ENCODE peak calls at places on chromosomes 12 and 14, in seven cellular contexts. L, V, I, E, H, P and R are unnamed samples.

GRCh38 chr12:112381421-112381897 is 772 bp downstream of the HECTD4 start:
- DNase-seq in L (no peak), V (peak; percentile 62), I (peak; percentile 24), E (peak; percentile 21), H (no peak), P (peak; percentile 23), R (no peak)

GRCh38 chr14:99602788-99603415 is 1.1 kb downstream of the CCDC85C start:
- DNase-seq in L (no peak), V (peak; percentile 50), I (no peak), E (no peak), H (no peak), P (no peak), R (no peak)

GRCh38 chr12:94074216-94074969 is 74.0 kb upstream of the PLXNC1 start:
- DNase-seq in L (no peak), V (no peak), I (no peak), E (no peak), H (no peak), P (peak; percentile 72), R (peak; percentile 4)

GRCh38 chr12:32377344-32378000 is 21.9 kb upstream of the FGD4 start:
- DNase-seq in L (no peak), V (no peak), I (no peak), E (no peak), H (no peak), P (no peak), R (no peak)

GRCh38 chr12:128969480-128970055 is 116.3 kb downstream of the GLT1D1 start:
- DNase-seq in L (no peak), V (peak; percentile 88), I (no peak), E (no peak), H (no peak), P (no peak), R (peak; percentile 67)

GRCh38 chr12:46524778-46525177 is 152.2 kb upstream of the SLC38A2 start:
- DNase-seq in L (no peak), V (no peak), I (no peak), E (no peak), H (no peak), P (peak; percentile 96), R (no peak)

GRCh38 chr14:20347747-20348146 is 4.3 kb downstream of the PARP2 start:
- DNase-seq in L (no peak), V (no peak), I (no peak), E (no peak), H (no peak), P (no peak), R (no peak)

GRCh38 chr12:89040146-89040964 is 311.9 kb downstream of the DUSP6 start:
- DNase-seq in L (no peak), V (no peak), I (peak; percentile 27), E (peak; percentile 46), H (peak; percentile 53), P (no peak), R (no peak)

GRCh38 chr14:35878272-35879140 is 52.4 kb downstream of the BRMS1L start:
- DNase-seq in L (peak; percentile 50), V (no peak), I (no peak), E (no peak), H (no peak), P (peak; percentile 41), R (no peak)

GRCh38 chr12:5166976-5167375 is 123.3 kb downstream of the KCNA5 start:
- DNase-seq in L (no peak), V (no peak), I (no peak), E (no peak), H (no peak), P (no peak), R (no peak)

GRCh38 chr12:126347421-126347820 is 1282.2 kb downstream of the AACS start:
- DNase-seq in L (no peak), V (peak; percentile 28), I (no peak), E (no peak), H (no peak), P (no peak), R (no peak)

GRCh38 chr12:105464426-105464825 is 133.9 kb downstream of the C12orf75 start:
- DNase-seq in L (no peak), V (no peak), I (no peak), E (no peak), H (no peak), P (no peak), R (no peak)

GRCh38 chr12:15928870-15929571 is 17.9 kb downstream of the DERA start:
- DNase-seq in L (no peak), V (peak; percentile 62), I (no peak), E (no peak), H (no peak), P (no peak), R (no peak)

GRCh38 chr14:31294736-31295398 is 87.3 kb upstream of the HECTD1 start:
- DNase-seq in L (no peak), V (no peak), I (no peak), E (no peak), H (no peak), P (no peak), R (no peak)

GRCh38 chr14:29039171-29039570 is 272.6 kb downstream of the FOXG1 start:
- DNase-seq in L (no peak), V (no peak), I (no peak), E (no peak), H (no peak), P (no peak), R (no peak)

GRCh38 chr14:81402123-81402495 is 2.0 kb upstream of the STON2 start:
- DNase-seq in L (peak; percentile 42), V (no peak), I (no peak), E (no peak), H (no peak), P (no peak), R (no peak)

DNA sequence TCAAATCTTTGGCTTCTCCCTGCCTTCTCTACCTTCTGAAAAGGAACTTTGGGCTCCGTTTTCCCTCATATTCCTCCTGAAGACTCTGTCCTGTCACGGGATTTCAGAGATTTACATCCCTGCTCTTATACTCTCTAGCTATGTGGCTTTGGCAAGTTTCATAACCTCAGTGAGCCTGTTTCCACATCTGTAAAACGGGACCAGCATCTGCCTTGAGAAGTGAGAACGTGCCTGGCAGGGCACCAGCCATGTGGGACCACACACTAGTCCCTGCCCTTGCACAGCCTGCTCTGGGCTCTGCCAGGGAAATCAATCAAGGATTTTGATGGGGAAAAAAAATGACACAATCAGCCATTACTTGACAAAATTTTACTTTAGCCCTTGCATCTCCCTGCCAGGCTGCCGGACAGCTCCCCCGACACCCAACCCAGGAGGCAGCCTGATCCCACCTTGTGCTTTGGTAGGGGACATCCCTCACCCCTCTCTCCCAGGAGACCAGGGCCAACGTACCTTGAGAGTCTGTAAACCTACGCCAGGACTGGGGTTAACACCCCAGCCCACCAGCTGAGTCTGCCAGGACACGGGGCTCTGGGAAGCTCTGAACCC is 8.5 kb downstream of the PHETA1 start:
- DNase-seq in L (no peak), V (no peak), I (no peak), E (no peak), H (no peak), P (no peak), R (no peak)
- H3K27ac ChIP-seq in L (no peak overlapping the region), V (no peak overlapping the region), I (no peak overlapping the region), E (no peak overlapping the region), H (no peak overlapping the region), P (no peak overlapping the region), R (no peak overlapping the region)

GRCh38 chr14:21510735-21511657 is at the start of gene METTL3:
- DNase-seq in L (peak; percentile 96), V (peak; percentile 97), I (peak; percentile 88), E (peak; percentile 91), H (peak; percentile 92), P (peak; percentile 98), R (peak; percentile 98)

GRCh38 chr14:21514341-21514740 is 3.2 kb upstream of the METTL3 start:
- DNase-seq in L (no peak), V (no peak), I (no peak), E (no peak), H (no peak), P (no peak), R (no peak)

GRCh38 chr14:21506557-21506956 is 4.6 kb downstream of the METTL3 start:
- DNase-seq in L (no peak), V (no peak), I (no peak), E (no peak), H (no peak), P (no peak), R (no peak)

GRCh38 chr14:21505009-21505553 is 6.1 kb downstream of the METTL3 start:
- DNase-seq in L (no peak), V (no peak), I (no peak), E (no peak), H (no peak), P (no peak), R (no peak)

GRCh38 chr14:21509432-21510143 is 1.6 kb downstream of the METTL3 start:
- DNase-seq in L (no peak), V (no peak), I (no peak), E (no peak), H (no peak), P (no peak), R (no peak)
- H3K27ac ChIP-seq in L (no peak overlapping the region), V (no peak overlapping the region), I (no peak overlapping the region), E (no peak overlapping the region), H (peak overlapping the region; percentile 88), P (no peak overlapping the region), R (no peak overlapping the region)

DNA sequence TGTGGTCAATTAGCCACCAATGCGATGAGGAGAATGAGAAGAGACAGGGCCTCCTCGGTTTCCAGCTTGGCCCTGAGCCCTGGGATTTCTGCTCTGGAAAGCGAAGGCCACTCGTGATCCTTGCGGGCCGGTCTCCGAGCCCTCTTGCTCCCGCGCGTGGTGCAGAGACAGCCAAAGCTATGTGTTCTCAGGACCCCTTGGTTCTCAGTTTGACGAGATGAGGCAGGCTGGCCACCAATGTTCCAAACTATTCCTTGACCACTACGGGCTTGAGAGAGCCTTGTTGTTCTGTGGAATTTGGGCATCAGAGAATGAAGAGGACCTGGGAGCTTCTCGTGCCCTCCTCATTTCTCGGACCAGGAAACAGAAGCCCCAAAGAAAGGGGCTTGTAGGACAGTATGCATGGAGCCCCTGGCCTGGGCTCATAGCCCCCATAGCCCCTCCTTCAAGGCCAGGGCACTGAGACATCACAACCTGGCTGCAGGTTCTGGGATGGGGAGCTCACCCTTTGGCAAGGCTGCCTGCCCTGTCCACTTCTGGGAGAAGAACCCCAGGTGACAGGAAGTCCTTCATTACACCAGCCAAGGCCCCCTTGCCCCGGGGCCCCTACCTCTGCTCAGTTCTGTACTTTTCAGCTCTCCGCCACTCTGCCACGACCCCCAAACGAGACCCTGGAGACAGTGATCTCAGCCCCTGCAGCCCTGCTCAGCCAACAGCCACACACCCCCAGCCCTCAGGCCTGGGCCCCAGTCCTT is 223.0 kb upstream of the RTL1 start:
- DNase-seq in L (no peak), V (no peak), I (no peak), E (no peak), H (no peak), P (no peak), R (no peak)
- H3K27ac ChIP-seq in L (no peak overlapping the region), V (no peak overlapping the region), I (no peak overlapping the region), E (no peak overlapping the region), H (no peak overlapping the region), P (no peak overlapping the region), R (no peak overlapping the region)

GRCh38 chr12:109447482-109447881 is 29.6 kb downstream of the KCTD10 start:
- DNase-seq in L (no peak), V (no peak), I (no peak), E (no peak), H (no peak), P (no peak), R (no peak)

GRCh38 chr12:109443794-109444193 is 33.3 kb downstream of the KCTD10 start:
- DNase-seq in L (no peak), V (no peak), I (no peak), E (no peak), H (no peak), P (no peak), R (no peak)

GRCh38 chr12:109445224-109445623 is 31.9 kb downstream of the KCTD10 start:
- DNase-seq in L (no peak), V (no peak), I (no peak), E (no peak), H (no peak), P (no peak), R (no peak)

GRCh38 chr12:109446869-109447268 is 30.2 kb downstream of the KCTD10 start:
- DNase-seq in L (no peak), V (no peak), I (no peak), E (no peak), H (no peak), P (no peak), R (no peak)

GRCh38 chr12:109444263-109444662 is 32.8 kb downstream of the KCTD10 start:
- DNase-seq in L (no peak), V (no peak), I (no peak), E (no peak), H (no peak), P (no peak), R (no peak)
- H3K27ac ChIP-seq in L (no peak overlapping the region), V (no peak overlapping the region), I (no peak overlapping the region), E (no peak overlapping the region), H (no peak overlapping the region), P (no peak overlapping the region), R (no peak overlapping the region)